ENCODE peak calls at places on chromosomes 1 and 21, in ten cellular contexts. V is tibial nerve; J is pancreas; E is heart left ventricle; T is GM23248; N is SK-N-SH; Y is WERI-Rb-1; D is CD4-positive, CD25-positive, alpha-beta regulatory T cell; O is fibroblast of lung; I is HAP-1. C is an unnamed sample. For H3K27me3, the result is how much of the 10 kb centered on the place peaks cover.

GRCh38 chr21:44295646-44296045 is 4.2 kb upstream of the PFKL start:
- DNase-seq in V (no peak), J (peak), E (no peak), T (no peak), N (no peak), Y (no peak), D (no peak), O (no peak), I (no peak), C (no peak)

GRCh38 chr1:94095112-94095637 is 25.8 kb downstream of the ABCA4 start:
- DNase-seq in V (peak), J (peak), E (peak), T (peak), N (no peak), Y (no peak), D (no peak), O (peak), I (no peak), C (no peak)

GRCh38 chr1:56808385-56808784 is 10.8 kb downstream of the FYB2 start:
- DNase-seq in V (no peak), J (no peak), E (no peak), T (no peak), N (no peak), Y (no peak), D (no peak), O (no peak), I (no peak), C (no peak)

GRCh38 chr1:152034654-152035405 is 2.0 kb downstream of the S100A11 start:
- DNase-seq in V (peak), J (no peak), E (peak), T (peak), N (peak), Y (peak), D (peak), O (peak), I (peak), C (peak)

GRCh38 chr1:19044975-19045831 is 88.7 kb upstream of the IFFO2 start:
- DNase-seq in V (no peak), J (peak), E (no peak), T (peak), N (peak), Y (no peak), D (no peak), O (no peak), I (no peak), C (peak)

GRCh38 chr1:45833361-45833760 is 29.9 kb downstream of the MAST2 start:
- DNase-seq in V (no peak), J (no peak), E (no peak), T (no peak), N (no peak), Y (no peak), D (no peak), O (no peak), I (no peak), C (no peak)

GRCh38 chr1:48878191-48878940 is 101.7 kb upstream of the BEND5 start:
- DNase-seq in V (no peak), J (no peak), E (no peak), T (peak), N (peak), Y (no peak), D (no peak), O (peak), I (no peak), C (no peak)

GRCh38 chr1:88731475-88731874 is 47.4 kb downstream of the PKN2 start:
- DNase-seq in V (peak), J (no peak), E (peak), T (peak), N (no peak), Y (no peak), D (no peak), O (peak), I (no peak), C (no peak)

GRCh38 chr1:40532844-40533424 is 1.5 kb downstream of the ZNF684 start:
- DNase-seq in V (peak), J (no peak), E (no peak), T (peak), N (peak), Y (peak), D (no peak), O (peak), I (peak), C (peak)

GRCh38 chr1:169109561-169110134 is 3.2 kb downstream of the ATP1B1 start:
- DNase-seq in V (no peak), J (peak), E (peak), T (no peak), N (peak), Y (no peak), D (no peak), O (peak), I (peak), C (no peak)

GRCh38 chr1:114428083-114428754 is 82.8 kb downstream of the TRIM33 start:
- DNase-seq in V (no peak), J (no peak), E (no peak), T (peak), N (no peak), Y (no peak), D (no peak), O (peak), I (no peak), C (no peak)

GRCh38 chr1:203915811-203916210 is 54.4 kb downstream of the SNRPE start:
- DNase-seq in V (no peak), J (no peak), E (no peak), T (peak), N (no peak), Y (no peak), D (no peak), O (peak), I (no peak), C (no peak)

GRCh38 chr1:48943393-48943792 is 166.7 kb upstream of the BEND5 start:
- DNase-seq in V (no peak), J (no peak), E (no peak), T (peak), N (no peak), Y (no peak), D (no peak), O (no peak), I (no peak), C (no peak)

GRCh38 chr1:206117151-206117948 is at the start of gene AVPR1B:
- DNase-seq in V (no peak), J (peak), E (peak), T (peak), N (peak), Y (peak), D (no peak), O (peak), I (peak), C (peak)

GRCh38 chr21:45241357-45241756 is 46.3 kb downstream of the POFUT2 start:
- DNase-seq in V (no peak), J (no peak), E (no peak), T (no peak), N (no peak), Y (peak), D (no peak), O (no peak), I (no peak), C (peak)

GRCh38 chr21:44677881-44678280 is 4.1 kb downstream of the KRTAP12-1 start:
- DNase-seq in V (no peak), J (no peak), E (no peak), T (no peak), N (no peak), Y (no peak), D (no peak), O (no peak), I (no peak), C (no peak)

GRCh38 chr1:107896946-107897345 is 68.0 kb downstream of the VAV3 start:
- DNase-seq in V (no peak), J (no peak), E (no peak), T (no peak), N (no peak), Y (no peak), D (no peak), O (no peak), I (no peak), C (no peak)

GRCh38 chr1:26350701-26351590 is 3.0 kb downstream of the CRYBG2 start:
- DNase-seq in V (no peak), J (no peak), E (no peak), T (no peak), N (no peak), Y (no peak), D (no peak), O (no peak), I (no peak), C (peak)

GRCh38 chr21:15195768-15196167 is 131.0 kb upstream of the NRIP1 start:
- DNase-seq in V (no peak), J (no peak), E (no peak), T (no peak), N (no peak), Y (no peak), D (no peak), O (no peak), I (no peak), C (no peak)

GRCh38 chr1:198529414-198529813 is 11.1 kb downstream of the ATP6V1G3 start:
- DNase-seq in V (no peak), J (no peak), E (no peak), T (peak), N (peak), Y (no peak), D (no peak), O (peak), I (no peak), C (no peak)

GRCh38 chr1:202189012-202189790 is 4.4 kb upstream of the LGR6 start:
- DNase-seq in V (peak), J (peak), E (peak), T (peak), N (peak), Y (peak), D (peak), O (peak), I (peak), C (peak)

GRCh38 chr21:28069446-28069845 is 923.2 kb downstream of the LTN1 start:
- DNase-seq in V (no peak), J (no peak), E (no peak), T (peak), N (no peak), Y (no peak), D (no peak), O (peak), I (no peak), C (peak)

GRCh38 chr1:152582647-152583046 is 2.3 kb upstream of the LCE3D start:
- DNase-seq in V (no peak), J (no peak), E (no peak), T (peak), N (no peak), Y (no peak), D (no peak), O (no peak), I (no peak), C (peak)

GRCh38 chr1:222105393-222105737 is 363.5 kb upstream of the DUSP10 start:
- DNase-seq in V (no peak), J (no peak), E (no peak), T (no peak), N (no peak), Y (no peak), D (no peak), O (no peak), I (no peak), C (no peak)

GRCh38 chr1:205920159-205920558 is 23.1 kb downstream of the SLC26A9 start:
- DNase-seq in V (no peak), J (no peak), E (peak), T (peak), N (no peak), Y (peak), D (no peak), O (peak), I (no peak), C (peak)

GRCh38 chr1:170075186-170075585 is 691 bp upstream of the KIFAP3 start:
- DNase-seq in V (no peak), J (peak), E (no peak), T (no peak), N (no peak), Y (no peak), D (no peak), O (no peak), I (peak), C (no peak)

GRCh38 chr1:150259758-150260669 is 2.4 kb downstream of the CA14 start:
- DNase-seq in V (no peak), J (peak), E (no peak), T (no peak), N (peak), Y (peak), D (no peak), O (no peak), I (peak), C (peak)

GRCh38 chr1:106964505-106964904 is 92.0 kb upstream of the PRMT6 start:
- DNase-seq in V (peak), J (no peak), E (no peak), T (no peak), N (no peak), Y (no peak), D (no peak), O (no peak), I (no peak), C (no peak)

GRCh38 chr1:26677306-26678115 is 18.3 kb upstream of the ARID1A start:
- DNase-seq in V (peak), J (peak), E (peak), T (peak), N (peak), Y (peak), D (peak), O (peak), I (peak), C (peak)

GRCh38 chr21:32940079-32941014 is 85.4 kb upstream of the OLIG2 start:
- DNase-seq in V (peak), J (no peak), E (peak), T (peak), N (peak), Y (peak), D (peak), O (peak), I (peak), C (peak)

GRCh38 chr21:41578708-41579107 is 70.8 kb upstream of the TMPRSS2 start:
- DNase-seq in V (no peak), J (no peak), E (no peak), T (no peak), N (no peak), Y (no peak), D (no peak), O (no peak), I (no peak), C (no peak)

GRCh38 chr1:187051618-187052232 is 223.0 kb downstream of the PLA2G4A start:
- DNase-seq in V (no peak), J (no peak), E (no peak), T (peak), N (peak), Y (peak), D (no peak), O (peak), I (peak), C (no peak)

GRCh38 chr1:159790237-159790917 is 9.6 kb downstream of the DUSP23 start:
- DNase-seq in V (no peak), J (no peak), E (no peak), T (peak), N (peak), Y (peak), D (no peak), O (peak), I (peak), C (peak)

GRCh38 chr1:156571959-156572662 is at the start of gene IQGAP3:
- DNase-seq in V (peak), J (peak), E (peak), T (peak), N (peak), Y (peak), D (peak), O (peak), I (peak), C (peak)

GRCh38 chr1:156572663-156573018 is 276 bp upstream of the IQGAP3 start:
- DNase-seq in V (no peak), J (no peak), E (no peak), T (no peak), N (no peak), Y (no peak), D (no peak), O (no peak), I (no peak), C (no peak)

GRCh38 chr1:156574039-156574633 is 1.8 kb upstream of the IQGAP3 start:
- DNase-seq in V (no peak), J (no peak), E (no peak), T (no peak), N (no peak), Y (peak), D (no peak), O (no peak), I (no peak), C (no peak)

GRCh38 chr1:156566436-156566835 is 5.9 kb downstream of the IQGAP3 start:
- DNase-seq in V (no peak), J (no peak), E (no peak), T (no peak), N (no peak), Y (no peak), D (no peak), O (no peak), I (no peak), C (no peak)

DNA sequence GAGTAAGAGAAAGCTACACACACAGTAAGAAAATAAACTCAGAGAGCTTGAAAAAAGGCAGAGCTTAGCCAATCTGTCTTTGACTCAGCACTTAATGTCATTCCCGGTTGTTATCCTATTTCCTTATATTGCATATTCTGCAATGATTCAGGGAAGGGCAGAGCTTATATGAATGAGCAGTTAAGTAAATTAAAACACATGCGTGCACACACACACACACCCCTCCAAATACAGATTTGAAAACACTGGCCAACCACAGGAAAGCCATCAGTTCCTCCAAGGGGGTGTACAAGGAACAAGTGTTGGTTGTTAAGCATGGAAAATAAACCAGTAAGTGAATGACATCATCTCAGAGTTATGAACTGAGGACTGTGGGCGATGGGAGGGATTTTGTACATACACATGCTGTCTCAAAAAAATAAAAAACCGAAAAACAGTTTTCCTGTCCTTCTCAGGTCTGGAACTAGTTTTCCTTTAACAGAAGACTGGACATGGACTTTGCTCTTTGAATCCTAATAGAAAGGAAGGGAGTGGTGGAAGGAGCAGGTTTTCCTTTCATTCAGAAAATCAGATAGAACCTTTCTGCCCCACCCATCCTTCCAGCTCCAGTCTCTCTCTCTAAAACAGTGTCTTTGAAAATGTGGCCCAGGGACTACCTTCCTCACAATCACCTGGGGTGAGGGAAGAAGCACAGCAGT is 955 bp downstream of the IQGAP3 start:
- DNase-seq in V (no peak), J (no peak), E (no peak), T (peak), N (no peak), Y (no peak), D (no peak), O (peak), I (no peak), C (no peak)
- H3K4me3 ChIP-seq in V (peak), J (no peak), E (no peak), T (peak), N (peak), Y (peak), D (peak), O (peak), I (peak), C (peak)

GRCh38 chr1:6245086-6245868 is 1.3 kb downstream of the HES3 start:
- DNase-seq in V (peak), J (peak), E (peak), T (peak), N (peak), Y (peak), D (peak), O (peak), I (peak), C (peak)

GRCh38 chr1:6243053-6243834 is 735 bp upstream of the HES3 start:
- DNase-seq in V (no peak), J (no peak), E (no peak), T (no peak), N (no peak), Y (no peak), D (no peak), O (no peak), I (no peak), C (no peak)

GRCh38 chr1:6245869-6246496 is 2.0 kb downstream of the HES3 start:
- DNase-seq in V (no peak), J (peak), E (no peak), T (peak), N (peak), Y (peak), D (peak), O (no peak), I (peak), C (peak)

GRCh38 chr1:6243993-6244392 is at the start of gene HES3:
- DNase-seq in V (no peak), J (no peak), E (no peak), T (no peak), N (no peak), Y (no peak), D (no peak), O (no peak), I (no peak), C (peak)

GRCh38 chr1:6244401-6245054 is 549 bp downstream of the HES3 start:
- DNase-seq in V (no peak), J (no peak), E (no peak), T (no peak), N (no peak), Y (no peak), D (no peak), O (no peak), I (no peak), C (no peak)
- H3K27me3 ChIP-seq in V (under half), J (under half), E (half or more), T (under half), N (under half), Y (under half), D (under half), O (under half), I (under half), C (half or more)

GRCh38 chr1:3610165-3610822 is 1.0 kb downstream of the MEGF6 start:
- DNase-seq in V (no peak), J (no peak), E (no peak), T (peak), N (peak), Y (no peak), D (no peak), O (peak), I (peak), C (peak)
- H3K4me3 ChIP-seq in V (peak), J (no peak), E (peak), T (no peak), N (no peak), Y (peak), D (no peak), O (no peak), I (peak), C (peak)

DNA sequence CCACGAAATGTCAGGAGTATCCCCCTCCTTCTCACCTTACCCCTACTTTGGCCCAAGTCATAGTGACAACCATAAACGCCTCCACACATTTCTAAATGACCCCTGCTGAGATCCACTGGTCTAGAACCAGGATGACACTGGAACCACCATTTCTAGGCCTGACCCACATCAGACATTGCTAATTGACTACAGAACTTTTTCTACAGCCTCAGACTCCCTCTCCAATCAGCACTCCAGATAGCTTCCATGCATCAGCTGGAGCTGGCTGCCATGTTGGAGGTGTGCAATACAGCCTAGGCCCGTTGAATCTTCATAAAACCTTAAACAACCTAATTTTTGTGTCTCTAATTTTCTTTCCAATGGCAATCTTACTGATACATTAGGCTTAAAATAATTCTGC is 18.6 kb downstream of the TCEA3 start:
- DNase-seq in V (no peak), J (no peak), E (no peak), T (no peak), N (no peak), Y (no peak), D (no peak), O (no peak), I (no peak), C (no peak)
- H3K27me3 ChIP-seq in V (under half), J (under half), E (under half), T (under half), N (under half), Y (under half), D (under half), O (under half), I (under half), C (half or more)

DNA sequence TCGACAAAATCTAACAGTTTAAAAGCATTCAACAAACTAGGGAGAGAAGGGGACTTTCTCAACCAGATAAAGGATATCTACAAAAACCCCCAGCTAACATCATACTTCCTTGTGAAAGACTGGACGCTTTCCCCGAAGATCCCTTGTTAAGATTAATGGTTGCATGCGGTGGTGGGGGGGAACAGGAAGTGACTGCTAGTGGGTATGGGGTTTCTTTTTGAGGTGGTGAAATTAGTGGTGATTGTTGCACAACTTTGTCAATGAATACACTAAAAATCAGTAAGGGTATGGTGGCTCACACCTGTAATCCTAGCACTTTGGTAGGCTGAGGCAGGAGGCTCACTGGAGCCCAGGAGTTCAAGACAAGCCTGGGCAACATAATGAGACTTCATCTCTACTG is 26.9 kb upstream of the EYA3 start:
- DNase-seq in V (peak), J (no peak), E (peak), T (no peak), N (no peak), Y (no peak), D (no peak), O (peak), I (no peak), C (no peak)
- H3K4me3 ChIP-seq in V (no peak), J (no peak), E (no peak), T (no peak), N (no peak), Y (no peak), D (no peak), O (no peak), I (no peak), C (no peak)

DNA sequence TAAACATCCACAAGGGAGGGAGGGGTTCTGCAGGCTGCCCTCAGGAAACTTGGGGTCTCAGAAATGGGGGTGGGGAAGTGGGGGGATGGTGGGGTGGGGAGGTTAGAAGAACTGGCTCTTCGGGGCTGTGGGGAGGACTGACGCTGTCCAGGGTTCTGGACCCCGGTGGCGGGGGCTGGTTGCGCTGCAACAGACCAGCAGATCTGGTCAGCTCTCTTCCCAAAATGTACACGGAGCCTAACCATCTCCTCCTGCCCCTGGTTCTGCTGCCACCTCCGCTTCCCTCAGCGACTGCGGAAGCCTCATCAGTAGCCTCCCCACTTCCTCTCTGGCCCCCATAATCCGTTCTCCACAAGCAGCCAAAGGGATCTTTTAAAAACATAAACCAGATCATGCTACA is 29.3 kb upstream of the C1QA start:
- DNase-seq in V (no peak), J (no peak), E (no peak), T (no peak), N (no peak), Y (no peak), D (no peak), O (no peak), I (peak), C (peak)
- H3K27me3 ChIP-seq in V (under half), J (under half), E (under half), T (under half), N (under half), Y (under half), D (under half), O (under half), I (under half), C (under half)

C was measured in H7.